ENCODE peak calls at places on chromosomes 5 and 9, in five cellular contexts. One of them, this sample, is unnamed.
A peak's percentile ranks its signal among the peaks of the same experiment; 100 is the strongest.

GRCh38 chr5:131814990-131815389 is 18.2 kb upstream of the FNIP1 start:
- DNase-seq in PC-3: peak; percentile 77
- DNase-seq in GM23338: peak; percentile 51
- DNase-seq in AG04450: peak; percentile 46
- DNase-seq in IMR-90: peak; percentile 91
- DNase-seq in this sample: no peak

GRCh38 chr9:92728831-92729734 is 35.5 kb downstream of the BICD2 start:
- DNase-seq in PC-3: no peak
- DNase-seq in GM23338: peak; percentile 51
- DNase-seq in AG04450: no peak
- DNase-seq in IMR-90: peak; percentile 20
- DNase-seq in this sample: no peak

GRCh38 chr5:74127377-74128338 is 501.7 kb downstream of the ARHGEF28 start:
- DNase-seq in AG04450: no peak
- DNase-seq in IMR-90: peak; percentile 33
- DNase-seq in GM23338: peak; percentile 34
- DNase-seq in PC-3: peak; percentile 55
- DNase-seq in this sample: no peak

GRCh38 chr5:17679597-17680187 is 45.4 kb downstream of the TAF11L14 start:
- DNase-seq in IMR-90: no peak
- DNase-seq in AG04450: no peak
- DNase-seq in GM23338: no peak
- DNase-seq in PC-3: peak; percentile 85
- DNase-seq in this sample: no peak

GRCh38 chr5:141524604-141525597 is 36.0 kb downstream of the PCDHGC5 start:
- DNase-seq in AG04450: peak; percentile 95
- DNase-seq in IMR-90: peak; percentile 97
- DNase-seq in PC-3: peak; percentile 88
- DNase-seq in GM23338: peak; percentile 100
- DNase-seq in this sample: peak; percentile 94

GRCh38 chr5:150600951-150601773 is 39.3 kb upstream of the SYNPO start:
- DNase-seq in IMR-90: no peak
- DNase-seq in GM23338: no peak
- DNase-seq in PC-3: no peak
- DNase-seq in AG04450: no peak
- DNase-seq in this sample: no peak

GRCh38 chr9:8346291-8346690 is 546.7 kb upstream of the DMAC1 start:
- DNase-seq in IMR-90: peak; percentile 2
- DNase-seq in AG04450: no peak
- DNase-seq in GM23338: no peak
- DNase-seq in PC-3: no peak
- DNase-seq in this sample: no peak

GRCh38 chr9:124399323-124399962 is 15.8 kb downstream of the PSMB7 start:
- DNase-seq in GM23338: peak; percentile 64
- DNase-seq in PC-3: no peak
- DNase-seq in IMR-90: peak; percentile 67
- DNase-seq in AG04450: no peak
- DNase-seq in this sample: no peak

DNA sequence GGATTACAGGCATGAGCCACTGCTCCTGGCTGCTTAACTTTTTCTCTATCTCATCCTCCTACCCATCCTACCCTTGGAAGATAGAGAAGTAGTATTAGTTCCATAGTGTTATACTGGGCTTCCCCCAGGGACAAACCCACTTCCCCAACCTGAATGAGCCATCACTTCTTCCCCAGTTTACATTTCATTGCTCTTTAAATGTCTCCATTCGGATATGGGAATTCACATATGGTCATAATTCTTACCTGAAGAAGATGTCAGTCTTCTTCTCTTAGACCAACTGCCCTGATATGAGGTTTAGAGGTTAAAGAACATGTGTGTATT is 1.9 kb downstream of the CD274 start:
- DNase-seq in GM23338: no peak
- DNase-seq in PC-3: no peak
- DNase-seq in AG04450: no peak
- DNase-seq in IMR-90: no peak
- DNase-seq in this sample: no peak
- H3K27ac ChIP-seq in GM23338: no peak overlapping the region
- H3K27ac ChIP-seq in PC-3: no peak overlapping the region
- H3K27ac ChIP-seq in AG04450: no peak overlapping the region
- H3K27ac ChIP-seq in IMR-90: peak overlapping the region; percentile 20
- H3K27ac ChIP-seq in this sample: no peak overlapping the region

GRCh38 chr5:159043551-159043950 is 56.2 kb downstream of the EBF1 start:
- DNase-seq in IMR-90: no peak
- DNase-seq in GM23338: no peak
- DNase-seq in PC-3: no peak
- DNase-seq in AG04450: no peak
- DNase-seq in this sample: no peak
- TF ChIP-seq CTCF in IMR-90: no peak
- TF ChIP-seq CTCF in GM23338: no peak
- TF ChIP-seq CTCF in PC-3: no peak
- TF ChIP-seq CTCF in AG04450: no peak
- TF ChIP-seq CTCF in this sample: no peak

DNA sequence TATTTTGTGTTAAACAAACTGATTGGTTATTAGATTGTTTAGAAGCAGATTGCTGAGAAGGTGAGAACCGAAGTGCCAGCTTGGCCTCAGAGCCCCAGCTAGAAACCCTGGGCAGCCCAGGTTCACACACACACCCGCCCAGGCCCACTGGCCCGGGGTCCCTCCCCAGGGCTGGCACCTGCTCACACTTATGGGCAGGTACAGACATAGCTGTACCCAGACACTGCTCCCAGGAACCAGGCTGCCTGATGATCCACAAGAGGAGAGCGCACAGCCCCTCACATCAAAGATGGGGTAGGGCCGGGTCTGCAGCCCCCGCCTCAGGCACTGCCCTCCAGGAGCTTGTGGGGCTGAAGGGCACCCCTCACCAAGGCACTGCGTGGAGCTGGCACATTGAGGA is 33.2 kb downstream of the HK3 start:
- DNase-seq in AG04450: no peak
- DNase-seq in GM23338: no peak
- DNase-seq in IMR-90: no peak
- DNase-seq in PC-3: no peak
- DNase-seq in this sample: no peak
- H3K27ac ChIP-seq in AG04450: no peak overlapping the region
- H3K27ac ChIP-seq in GM23338: no peak overlapping the region
- H3K27ac ChIP-seq in IMR-90: no peak overlapping the region
- H3K27ac ChIP-seq in PC-3: no peak overlapping the region
- H3K27ac ChIP-seq in this sample: no peak overlapping the region

DNA sequence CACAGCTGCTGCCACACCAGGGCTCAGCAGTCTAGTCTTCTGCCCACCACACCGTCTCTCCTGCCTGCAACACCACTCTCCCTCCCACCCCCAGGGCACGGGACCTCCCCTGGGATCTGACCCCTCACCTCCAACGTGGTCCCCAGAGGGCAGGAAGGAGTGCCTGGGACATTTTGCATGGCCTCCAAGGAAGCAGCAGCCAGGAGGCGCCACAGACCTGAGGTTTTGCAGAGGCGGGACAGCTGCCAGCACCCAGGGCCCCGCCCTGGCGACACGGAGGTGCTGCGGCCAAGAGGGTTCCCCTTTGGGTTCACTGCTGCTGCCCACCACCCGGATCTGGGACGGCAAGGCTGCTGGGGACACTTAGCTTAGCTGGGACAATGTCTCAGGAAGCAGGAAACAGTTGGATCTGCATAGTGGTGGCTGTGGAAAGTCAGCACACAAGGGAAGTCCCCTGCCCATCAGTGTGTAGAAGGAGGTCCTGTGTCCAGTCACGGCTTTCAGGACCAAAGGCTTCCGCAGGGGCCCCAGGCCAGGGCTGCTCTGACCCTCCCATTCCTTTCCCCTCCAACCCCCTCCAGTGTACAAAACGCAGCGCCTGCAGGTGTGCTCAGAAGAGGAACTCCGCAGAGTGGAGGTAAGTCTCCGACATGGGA is 13.8 kb downstream of the PROP1 start:
- DNase-seq in IMR-90: no peak
- DNase-seq in AG04450: no peak
- DNase-seq in PC-3: peak; percentile 50
- DNase-seq in GM23338: peak; percentile 81
- DNase-seq in this sample: no peak
- TF ChIP-seq CTCF in IMR-90: no peak
- TF ChIP-seq CTCF in AG04450: no peak
- TF ChIP-seq CTCF in PC-3: peak; percentile 71
- TF ChIP-seq CTCF in GM23338: peak; percentile 67
- TF ChIP-seq CTCF in this sample: no peak

GRCh38 chr9:134344821-134345310 is 18.6 kb downstream of the RXRA start:
- DNase-seq in GM23338: no peak
- DNase-seq in IMR-90: no peak
- DNase-seq in AG04450: no peak
- DNase-seq in PC-3: no peak
- DNase-seq in this sample: no peak
- H3K27ac ChIP-seq in GM23338: no peak overlapping the region
- H3K27ac ChIP-seq in IMR-90: no peak overlapping the region
- H3K27ac ChIP-seq in AG04450: peak overlapping the region; percentile 31
- H3K27ac ChIP-seq in PC-3: no peak overlapping the region
- H3K27ac ChIP-seq in this sample: no peak overlapping the region

GRCh38 chr5:96844476-96844990 is 31.8 kb upstream of the ERAP2 start:
- DNase-seq in GM23338: no peak
- DNase-seq in IMR-90: peak; percentile 18
- DNase-seq in AG04450: no peak
- DNase-seq in PC-3: no peak
- DNase-seq in this sample: no peak
- TF ChIP-seq CTCF in GM23338: no peak
- TF ChIP-seq CTCF in IMR-90: no peak
- TF ChIP-seq CTCF in AG04450: no peak
- TF ChIP-seq CTCF in PC-3: no peak
- TF ChIP-seq CTCF in this sample: no peak

GRCh38 chr9:100700689-100701318 is 122.9 kb downstream of the CAVIN4 start:
- DNase-seq in PC-3: peak; percentile 22
- DNase-seq in GM23338: peak; percentile 85
- DNase-seq in IMR-90: peak; percentile 9
- DNase-seq in AG04450: no peak
- DNase-seq in this sample: no peak
- H3K27ac ChIP-seq in PC-3: no peak overlapping the region
- H3K27ac ChIP-seq in GM23338: no peak overlapping the region
- H3K27ac ChIP-seq in IMR-90: no peak overlapping the region
- H3K27ac ChIP-seq in AG04450: no peak overlapping the region
- H3K27ac ChIP-seq in this sample: no peak overlapping the region

GRCh38 chr9:84652496-84653081 is 16.9 kb upstream of the NTRK2 start:
- DNase-seq in IMR-90: no peak
- DNase-seq in AG04450: no peak
- DNase-seq in PC-3: no peak
- DNase-seq in GM23338: no peak
- DNase-seq in this sample: no peak
- TF ChIP-seq CTCF in IMR-90: no peak
- TF ChIP-seq CTCF in AG04450: no peak
- TF ChIP-seq CTCF in PC-3: no peak
- TF ChIP-seq CTCF in GM23338: peak; percentile 13
- TF ChIP-seq CTCF in this sample: no peak

GRCh38 chr9:69195019-69195418 is 20.9 kb downstream of the TJP2 start:
- DNase-seq in PC-3: no peak
- DNase-seq in GM23338: no peak
- DNase-seq in IMR-90: no peak
- DNase-seq in AG04450: no peak
- DNase-seq in this sample: no peak

GRCh38 chr9:69197687-69198086 is 23.6 kb downstream of the TJP2 start:
- DNase-seq in PC-3: no peak
- DNase-seq in AG04450: no peak
- DNase-seq in GM23338: no peak
- DNase-seq in IMR-90: no peak
- DNase-seq in this sample: no peak

GRCh38 chr9:69200071-69200470 is 26.0 kb downstream of the TJP2 start:
- DNase-seq in GM23338: no peak
- DNase-seq in AG04450: no peak
- DNase-seq in PC-3: peak; percentile 21
- DNase-seq in IMR-90: peak; percentile 55
- DNase-seq in this sample: no peak

GRCh38 chr9:69195681-69196080 is 21.6 kb downstream of the TJP2 start:
- DNase-seq in PC-3: no peak
- DNase-seq in IMR-90: no peak
- DNase-seq in AG04450: no peak
- DNase-seq in GM23338: no peak
- DNase-seq in this sample: no peak

DNA sequence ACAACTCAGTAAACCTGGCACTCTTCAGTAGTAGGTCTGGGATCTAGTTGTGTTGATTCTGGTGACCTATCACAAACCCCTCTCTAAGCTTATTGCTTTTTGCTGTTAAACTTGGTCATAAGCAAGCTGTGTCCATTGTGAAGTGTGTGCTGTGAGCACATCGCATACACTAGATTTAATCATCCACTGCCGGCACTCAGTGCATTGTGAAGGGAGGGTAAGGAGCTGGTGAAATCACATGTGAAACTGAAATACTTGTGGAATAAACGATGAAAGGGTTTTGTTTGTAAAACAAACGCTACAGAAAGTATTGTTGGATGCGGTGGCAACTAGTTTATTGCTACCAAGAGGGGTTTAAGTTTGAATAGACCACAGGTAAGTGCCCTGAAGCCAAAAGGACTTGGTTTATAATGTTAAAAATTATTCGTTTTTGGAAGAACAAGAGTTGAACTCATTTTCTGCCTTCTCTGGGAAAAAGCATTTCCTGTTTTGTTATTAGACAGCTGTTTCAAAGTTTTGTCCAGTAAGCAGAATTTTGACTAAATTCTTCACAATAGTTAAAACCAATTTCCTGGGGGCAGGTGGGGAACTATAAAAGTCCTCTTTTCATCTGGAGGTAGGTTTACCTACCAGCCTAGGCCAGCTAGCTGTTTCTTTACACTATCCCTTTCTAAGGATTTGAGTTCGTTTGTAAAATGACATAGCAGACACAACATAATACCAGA is 24.6 kb downstream of the TJP2 start:
- DNase-seq in IMR-90: peak; percentile 35
- DNase-seq in GM23338: no peak
- DNase-seq in PC-3: no peak
- DNase-seq in AG04450: no peak
- DNase-seq in this sample: no peak
- H3K27ac ChIP-seq in IMR-90: no peak overlapping the region
- H3K27ac ChIP-seq in GM23338: peak overlapping the region; percentile 17
- H3K27ac ChIP-seq in PC-3: no peak overlapping the region
- H3K27ac ChIP-seq in AG04450: no peak overlapping the region
- H3K27ac ChIP-seq in this sample: no peak overlapping the region

GRCh38 chr9:126338945-126339344 is 12.3 kb downstream of the MVB12B start:
- DNase-seq in AG04450: no peak
- DNase-seq in PC-3: no peak
- DNase-seq in IMR-90: peak; percentile 6
- DNase-seq in GM23338: no peak
- DNase-seq in this sample: no peak

GRCh38 chr9:126334626-126335621 is 8.3 kb downstream of the MVB12B start:
- DNase-seq in AG04450: no peak
- DNase-seq in GM23338: no peak
- DNase-seq in PC-3: no peak
- DNase-seq in IMR-90: peak; percentile 33
- DNase-seq in this sample: no peak

GRCh38 chr9:126336350-126337335 is 10.0 kb downstream of the MVB12B start:
- DNase-seq in GM23338: no peak
- DNase-seq in IMR-90: no peak
- DNase-seq in AG04450: no peak
- DNase-seq in PC-3: no peak
- DNase-seq in this sample: no peak

GRCh38 chr9:126335837-126336236 is 9.2 kb downstream of the MVB12B start:
- DNase-seq in PC-3: no peak
- DNase-seq in AG04450: no peak
- DNase-seq in IMR-90: no peak
- DNase-seq in GM23338: peak; percentile 41
- DNase-seq in this sample: no peak

GRCh38 chr9:126337690-126338426 is 11.2 kb downstream of the MVB12B start:
- DNase-seq in GM23338: no peak
- DNase-seq in IMR-90: no peak
- DNase-seq in PC-3: no peak
- DNase-seq in AG04450: no peak
- DNase-seq in this sample: no peak
- TF ChIP-seq CTCF in GM23338: no peak
- TF ChIP-seq CTCF in IMR-90: no peak
- TF ChIP-seq CTCF in PC-3: no peak
- TF ChIP-seq CTCF in AG04450: no peak
- TF ChIP-seq CTCF in this sample: no peak